ENCODE peak calls at places on chromosomes 7 and 10, in four cellular contexts. U is HEK293T, Q is HepG2, E is K562. J is an unnamed sample.

GRCh38 chr10:18211862-18212261 is 71.6 kb downstream of the CACNB2 start:
- DNase-seq in E (no peak), U (no peak), Q (no peak), J (no peak)

GRCh38 chr10:17713133-17713532 is 38.9 kb upstream of the TMEM236 start:
- DNase-seq in U (no peak), E (no peak), Q (no peak), J (no peak)

GRCh38 chr7:111045469-111045868 is 45.5 kb upstream of the LRRN3 start:
- DNase-seq in U (no peak), Q (no peak), E (no peak), J (no peak)

GRCh38 chr10:8054498-8055407 is at the start of gene GATA3:
- DNase-seq in E (no peak), Q (no peak), U (no peak), J (no peak)

GRCh38 chr7:74094224-74095095 is 10.9 kb downstream of the LIMK1 start:
- DNase-seq in E (peak), Q (no peak), U (no peak), J (peak)

GRCh38 chr10:126634915-126635314 is 35.6 kb downstream of the C10orf90 start:
- DNase-seq in Q (no peak), E (no peak), U (no peak), J (no peak)

GRCh38 chr10:103616705-103617361 is 123.3 kb downstream of the NEURL1 start:
- DNase-seq in Q (no peak), U (no peak), E (no peak), J (no peak)

GRCh38 chr7:152366662-152367061 is 69.1 kb downstream of the KMT2C start:
- DNase-seq in E (no peak), U (no peak), Q (no peak), J (no peak)

GRCh38 chr10:49744091-49744685 is 17.9 kb downstream of the OGDHL start:
- DNase-seq in Q (no peak), U (no peak), E (no peak), J (no peak)

GRCh38 chr10:100890696-100891271 is 22.0 kb upstream of the SLF2 start:
- DNase-seq in Q (peak), U (no peak), E (no peak), J (no peak)

GRCh38 chr10:32253300-32253699 is 93.7 kb downstream of the EPC1 start:
- DNase-seq in Q (no peak), U (peak), E (peak), J (no peak)

GRCh38 chr10:110859947-110860376 is 11.8 kb upstream of the PDCD4 start:
- DNase-seq in Q (no peak), U (no peak), E (no peak), J (no peak)

DNA sequence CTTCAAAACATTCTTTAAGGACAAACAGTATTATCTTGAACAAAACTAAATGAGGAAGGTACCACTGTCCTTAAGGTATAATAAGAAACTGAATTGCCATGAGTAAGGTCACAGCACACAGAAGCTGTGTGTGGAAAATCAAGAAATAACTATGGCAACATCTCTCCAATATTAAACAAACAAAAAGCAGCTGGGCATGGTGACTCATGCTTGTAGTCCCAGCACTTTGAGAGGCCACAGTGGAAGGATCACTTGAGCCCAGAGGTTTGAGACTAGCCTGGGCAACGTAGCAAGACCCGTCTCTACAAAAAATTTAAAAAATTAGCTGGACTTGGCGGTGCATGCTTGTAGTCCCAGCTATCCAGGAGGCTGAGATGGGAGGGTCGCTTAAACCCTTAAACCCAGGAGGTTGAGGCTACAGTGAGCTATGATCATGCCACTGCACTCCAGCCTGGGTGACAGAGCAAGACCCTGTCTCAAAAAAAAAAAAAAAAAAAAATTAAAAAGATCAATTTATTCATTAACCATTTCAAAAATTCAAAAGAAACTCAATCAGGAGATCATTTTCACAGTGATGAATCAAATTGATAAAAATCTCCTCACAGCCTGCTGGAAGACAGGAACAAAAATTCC is 195.4 kb downstream of the SKIDA1 start:
- DNase-seq in E (no peak), U (no peak), Q (peak), J (no peak)
- TF ChIP-seq TARDBP in E (no peak), U (no peak), Q (no peak), J (no peak)

GRCh38 chr10:19966751-19967150 is 150.5 kb downstream of the PLXDC2 start:
- DNase-seq in U (peak), Q (no peak), E (no peak), J (no peak)
- TF ChIP-seq TARDBP in U (no peak), Q (no peak), E (no peak), J (no peak)

GRCh38 chr7:37191797-37192196 is 256.9 kb downstream of the ELMO1 start:
- DNase-seq in U (no peak), E (no peak), Q (peak), J (no peak)
- TF ChIP-seq TARDBP in U (no peak), E (no peak), Q (peak), J (no peak)

DNA sequence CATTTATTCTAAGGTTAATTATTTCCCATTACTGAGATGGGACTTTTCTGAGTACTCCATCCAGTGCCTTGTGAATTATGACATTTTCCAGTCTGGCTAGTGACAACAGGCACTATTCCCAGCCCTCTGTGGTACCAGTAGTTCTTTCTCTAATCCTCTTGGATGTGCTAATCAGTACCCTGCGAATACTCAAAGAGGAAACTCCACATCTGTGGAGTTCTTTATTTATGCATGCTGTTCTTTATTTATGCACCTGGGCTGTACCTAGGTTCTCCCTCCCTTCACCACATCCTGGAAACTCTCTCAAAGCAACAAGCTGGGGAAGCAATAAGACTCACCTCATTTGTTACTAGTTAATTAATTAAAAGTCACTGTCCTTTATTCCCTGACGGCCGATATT is 83.5 kb downstream of the TSPAN12 start:
- DNase-seq in U (no peak), E (no peak), Q (no peak), J (no peak)
- TF ChIP-seq TARDBP in U (no peak), E (no peak), Q (no peak), J (no peak)

GRCh38 chr10:98172073-98172472 is 37.6 kb downstream of the R3HCC1L start:
- DNase-seq in Q (no peak), E (no peak), U (no peak), J (no peak)
- TF ChIP-seq TARDBP in Q (no peak), E (no peak), U (no peak), J (no peak)

GRCh38 chr10:69639291-69640195 is 9.5 kb downstream of the FAM241B start:
- DNase-seq in U (peak), Q (peak), E (peak), J (peak)
- TF ChIP-seq TARDBP in U (no peak), Q (no peak), E (no peak), J (no peak)

GRCh38 chr7:1666779-1667565 is 3.1 kb upstream of the ELFN1 start:
- DNase-seq in U (no peak), E (peak), Q (no peak), J (no peak)
- TF ChIP-seq TARDBP in U (no peak), E (no peak), Q (no peak), J (no peak)

GRCh38 chr7:105963038-105963667 is at the start of gene CDHR3:
- DNase-seq in U (no peak), E (no peak), Q (peak), J (no peak)
- TF ChIP-seq TARDBP in U (no peak), E (no peak), Q (no peak), J (no peak)